ENCODE peak calls at places on chromosome 12, in four cellular contexts. F is GM20000; M is transverse colon; S is activated naive CD4-positive, alpha-beta T cell treated with Interleukin-2 at 50 U/mL for 16 hours. X is an unnamed sample.

GRCh38 chr12:113296557-113297213 is 38.2 kb downstream of the SLC8B1 start:
- DNase-seq in F (no peak), M (no peak), S (no peak), X (no peak)

GRCh38 chr12:107976331-107976730 is 152.8 kb upstream of the WSCD2 start:
- DNase-seq in M (no peak), F (no peak), S (no peak), X (no peak)

GRCh38 chr12:38915783-38916182 is 10.4 kb upstream of the CPNE8 start:
- DNase-seq in M (no peak), F (no peak), S (no peak), X (no peak)

GRCh38 chr12:89863332-89863938 is 154.8 kb upstream of the ATP2B1 start:
- DNase-seq in M (no peak), S (peak), F (peak), X (no peak)

GRCh38 chr12:69685810-69686209 is 13.3 kb downstream of the BEST3 start:
- DNase-seq in M (no peak), S (no peak), F (no peak), X (no peak)

GRCh38 chr12:18430425-18431048 is 169.2 kb downstream of the PIK3C2G start:
- DNase-seq in M (peak), S (no peak), F (peak), X (peak)

GRCh38 chr12:104546575-104546974 is 89.8 kb downstream of the CHST11 start:
- DNase-seq in M (no peak), F (no peak), S (no peak), X (no peak)

GRCh38 chr12:80877706-80878384 is 59.9 kb downstream of the LIN7A start:
- DNase-seq in S (no peak), M (no peak), F (no peak), X (no peak)